ENCODE peak calls at places on chromosome 1, in seven cellular contexts. One of them, this sample, is unnamed.

GRCh38 chr1:57867001-57867400 is 443.1 kb upstream of the DAB1 start:
- DNase-seq in hippocampal formation: no peak
- DNase-seq in stimulated activated CD4-positive, alpha-beta T cell treated with anti-CD3 and anti-CD28 coated beads, Interleukin-4, amount 100 ng/mL, for 1 hour: no peak
- DNase-seq in CD8-positive, alpha-beta T cell: no peak
- DNase-seq in AG08395: no peak
- DNase-seq in anterior cingulate cortex: no peak
- DNase-seq in WTC11: no peak
- DNase-seq in this sample: no peak

GRCh38 chr1:101235696-101236545 is 898 bp upstream of the S1PR1 start:
- DNase-seq in hippocampal formation: no peak
- DNase-seq in stimulated activated CD4-positive, alpha-beta T cell treated with anti-CD3 and anti-CD28 coated beads, Interleukin-4, amount 100 ng/mL, for 1 hour: peak; percentile 57
- DNase-seq in CD8-positive, alpha-beta T cell: peak; percentile 72
- DNase-seq in AG08395: peak; percentile 29
- DNase-seq in anterior cingulate cortex: peak; percentile 56
- DNase-seq in WTC11: peak; percentile 44
- DNase-seq in this sample: peak; percentile 38

GRCh38 chr1:211198111-211198510 is 61.1 kb upstream of the RCOR3 start:
- DNase-seq in hippocampal formation: no peak
- DNase-seq in stimulated activated CD4-positive, alpha-beta T cell treated with anti-CD3 and anti-CD28 coated beads, Interleukin-4, amount 100 ng/mL, for 1 hour: no peak
- DNase-seq in CD8-positive, alpha-beta T cell: no peak
- DNase-seq in AG08395: no peak
- DNase-seq in anterior cingulate cortex: no peak
- DNase-seq in WTC11: no peak
- DNase-seq in this sample: no peak

GRCh38 chr1:116289219-116289618 is 83.8 kb upstream of the ATP1A1 start:
- DNase-seq in hippocampal formation: no peak
- DNase-seq in stimulated activated CD4-positive, alpha-beta T cell treated with anti-CD3 and anti-CD28 coated beads, Interleukin-4, amount 100 ng/mL, for 1 hour: no peak
- DNase-seq in CD8-positive, alpha-beta T cell: no peak
- DNase-seq in AG08395: no peak
- DNase-seq in anterior cingulate cortex: no peak
- DNase-seq in WTC11: no peak
- DNase-seq in this sample: no peak

GRCh38 chr1:180563013-180563827 is 4.5 kb downstream of the OVAAL start:
- DNase-seq in hippocampal formation: no peak
- DNase-seq in stimulated activated CD4-positive, alpha-beta T cell treated with anti-CD3 and anti-CD28 coated beads, Interleukin-4, amount 100 ng/mL, for 1 hour: no peak
- DNase-seq in CD8-positive, alpha-beta T cell: no peak
- DNase-seq in AG08395: peak; percentile 85
- DNase-seq in anterior cingulate cortex: no peak
- DNase-seq in WTC11: no peak
- DNase-seq in this sample: no peak

GRCh38 chr1:166839600-166840308 is 479 bp downstream of the POGK start:
- DNase-seq in hippocampal formation: peak; percentile 32
- DNase-seq in stimulated activated CD4-positive, alpha-beta T cell treated with anti-CD3 and anti-CD28 coated beads, Interleukin-4, amount 100 ng/mL, for 1 hour: peak; percentile 66
- DNase-seq in CD8-positive, alpha-beta T cell: peak; percentile 56
- DNase-seq in AG08395: peak; percentile 44
- DNase-seq in anterior cingulate cortex: no peak
- DNase-seq in WTC11: peak; percentile 65
- DNase-seq in this sample: peak; percentile 60

GRCh38 chr1:15445390-15446122 is 7.3 kb downstream of the CTRC start:
- DNase-seq in hippocampal formation: no peak
- DNase-seq in stimulated activated CD4-positive, alpha-beta T cell treated with anti-CD3 and anti-CD28 coated beads, Interleukin-4, amount 100 ng/mL, for 1 hour: no peak
- DNase-seq in CD8-positive, alpha-beta T cell: no peak
- DNase-seq in AG08395: no peak
- DNase-seq in anterior cingulate cortex: no peak
- DNase-seq in WTC11: no peak
- DNase-seq in this sample: no peak

GRCh38 chr1:2198571-2198970 is 4.0 kb upstream of the FAAP20 start:
- DNase-seq in hippocampal formation: no peak
- DNase-seq in stimulated activated CD4-positive, alpha-beta T cell treated with anti-CD3 and anti-CD28 coated beads, Interleukin-4, amount 100 ng/mL, for 1 hour: no peak
- DNase-seq in CD8-positive, alpha-beta T cell: no peak
- DNase-seq in AG08395: no peak
- DNase-seq in anterior cingulate cortex: no peak
- DNase-seq in WTC11: no peak
- DNase-seq in this sample: no peak

GRCh38 chr1:27436204-27437159 is 44.1 kb downstream of the GPR3 start:
- DNase-seq in hippocampal formation: no peak
- DNase-seq in stimulated activated CD4-positive, alpha-beta T cell treated with anti-CD3 and anti-CD28 coated beads, Interleukin-4, amount 100 ng/mL, for 1 hour: no peak
- DNase-seq in CD8-positive, alpha-beta T cell: peak; percentile 28
- DNase-seq in AG08395: peak; percentile 73
- DNase-seq in anterior cingulate cortex: no peak
- DNase-seq in WTC11: no peak
- DNase-seq in this sample: no peak

GRCh38 chr1:117562581-117563491 is 43.0 kb upstream of the TENT5C start:
- DNase-seq in hippocampal formation: no peak
- DNase-seq in stimulated activated CD4-positive, alpha-beta T cell treated with anti-CD3 and anti-CD28 coated beads, Interleukin-4, amount 100 ng/mL, for 1 hour: no peak
- DNase-seq in CD8-positive, alpha-beta T cell: no peak
- DNase-seq in AG08395: no peak
- DNase-seq in anterior cingulate cortex: no peak
- DNase-seq in WTC11: no peak
- DNase-seq in this sample: no peak

GRCh38 chr1:111836111-111836510 is 80.4 kb downstream of the DDX20 start:
- DNase-seq in hippocampal formation: no peak
- DNase-seq in stimulated activated CD4-positive, alpha-beta T cell treated with anti-CD3 and anti-CD28 coated beads, Interleukin-4, amount 100 ng/mL, for 1 hour: no peak
- DNase-seq in CD8-positive, alpha-beta T cell: no peak
- DNase-seq in AG08395: no peak
- DNase-seq in anterior cingulate cortex: no peak
- DNase-seq in WTC11: no peak
- DNase-seq in this sample: no peak

GRCh38 chr1:27885620-27886352 is 13.4 kb downstream of the THEMIS2 start:
- DNase-seq in hippocampal formation: no peak
- DNase-seq in stimulated activated CD4-positive, alpha-beta T cell treated with anti-CD3 and anti-CD28 coated beads, Interleukin-4, amount 100 ng/mL, for 1 hour: no peak
- DNase-seq in CD8-positive, alpha-beta T cell: no peak
- DNase-seq in AG08395: no peak
- DNase-seq in anterior cingulate cortex: no peak
- DNase-seq in WTC11: no peak
- DNase-seq in this sample: no peak

GRCh38 chr1:26168410-26169167 is at the start of gene C1orf232:
- DNase-seq in hippocampal formation: no peak
- DNase-seq in stimulated activated CD4-positive, alpha-beta T cell treated with anti-CD3 and anti-CD28 coated beads, Interleukin-4, amount 100 ng/mL, for 1 hour: no peak
- DNase-seq in CD8-positive, alpha-beta T cell: no peak
- DNase-seq in AG08395: no peak
- DNase-seq in anterior cingulate cortex: no peak
- DNase-seq in WTC11: no peak
- DNase-seq in this sample: no peak

This sample was measured in uterus.